ENCODE peak calls at places on chromosomes 5 and 9, in nine cellular contexts. O is trophoblast cell, V is small intestine, X is GM23338, I is sigmoid colon, Z is NT2/D1, D is lower lobe of right lung, N is psoas muscle, H is PC-9. C is an unnamed sample. For H3K36me3, the result is how much of the 10 kb centered on the place peaks cover.

GRCh38 chr5:150457112-150457511 is 7.6 kb upstream of the RPS14 start:
- DNase-seq in V (no peak), H (no peak), N (no peak), D (no peak), O (no peak), X (no peak), Z (no peak), I (no peak), C (no peak)

GRCh38 chr5:5290674-5291334 is 131.7 kb upstream of the ICE1 start:
- DNase-seq in H (no peak), I (no peak), V (no peak), D (no peak), X (no peak), Z (no peak), N (no peak), O (no peak), C (no peak)

GRCh38 chr5:98772415-98773213 is 849 bp upstream of the RGMB start:
- DNase-seq in I (peak), X (peak), V (peak), H (peak), N (peak), D (peak), Z (peak), O (peak), C (peak)

GRCh38 chr9:16039103-16039987 is 486.5 kb downstream of the CCDC171 start:
- DNase-seq in O (no peak), I (peak), X (peak), Z (peak), D (no peak), H (peak), N (no peak), V (peak), C (no peak)

GRCh38 chr5:9468070-9468388 is 77.8 kb downstream of the SEMA5A start:
- DNase-seq in D (no peak), X (no peak), I (no peak), Z (no peak), V (no peak), O (no peak), H (no peak), N (no peak), C (peak)

GRCh38 chr9:137447722-137448568 is 6.8 kb upstream of the ENTPD8 start:
- DNase-seq in H (no peak), Z (no peak), I (no peak), O (no peak), N (peak), V (no peak), D (peak), X (no peak), C (no peak)

GRCh38 chr5:160083012-160083436 is 36.2 kb downstream of the PWWP2A start:
- DNase-seq in V (no peak), X (no peak), O (no peak), Z (no peak), I (no peak), H (peak), N (no peak), D (no peak), C (peak)

GRCh38 chr5:144125163-144125726 is 45.2 kb downstream of the YIPF5 start:
- DNase-seq in O (no peak), H (no peak), Z (peak), D (no peak), V (no peak), I (no peak), N (no peak), X (peak), C (no peak)

GRCh38 chr5:143014017-143014651 is 244.0 kb downstream of the ARHGAP26 start:
- DNase-seq in Z (peak), V (no peak), D (peak), I (no peak), H (no peak), X (peak), O (peak), N (peak), C (peak)

GRCh38 chr9:37963936-37964739 is 60.2 kb upstream of the SLC25A51 start:
- DNase-seq in V (peak), D (peak), Z (no peak), O (no peak), X (no peak), N (no peak), I (no peak), H (peak), C (peak)

GRCh38 chr5:168020522-168021294 is 270.7 kb upstream of the WWC1 start:
- DNase-seq in V (no peak), N (no peak), X (no peak), I (no peak), D (no peak), H (no peak), Z (no peak), O (no peak), C (peak)

GRCh38 chr5:65394078-65394477 is 87.6 kb downstream of the ADAMTS6 start:
- DNase-seq in Z (no peak), D (no peak), N (peak), V (no peak), X (no peak), H (no peak), I (peak), O (no peak), C (peak)

GRCh38 chr5:137488516-137488915 is 10.6 kb downstream of the SPOCK1 start:
- DNase-seq in V (no peak), H (no peak), X (peak), I (no peak), Z (no peak), D (no peak), O (no peak), N (no peak), C (no peak)

GRCh38 chr9:38380230-38380871 is 12.2 kb upstream of the ALDH1B1 start:
- DNase-seq in Z (no peak), X (no peak), H (no peak), O (no peak), D (no peak), I (peak), V (no peak), N (no peak), C (peak)

GRCh38 chr5:90022711-90023053 is 386.9 kb downstream of the CETN3 start:
- DNase-seq in H (no peak), N (no peak), X (no peak), V (no peak), D (no peak), Z (no peak), I (no peak), O (no peak), C (no peak)

GRCh38 chr5:95641803-95642220 is 4.8 kb upstream of the RFESD start:
- DNase-seq in N (no peak), D (peak), O (no peak), I (no peak), H (no peak), X (no peak), V (no peak), Z (no peak), C (peak)

GRCh38 chr5:175444060-175444904 is at the start of gene DRD1:
- DNase-seq in X (peak), D (peak), I (no peak), H (peak), O (peak), N (peak), V (peak), Z (no peak), C (peak)

GRCh38 chr5:153562189-153562588 is 71.7 kb downstream of the GRIA1 start:
- DNase-seq in I (no peak), X (no peak), N (no peak), H (peak), Z (no peak), V (no peak), O (peak), D (no peak), C (peak)

GRCh38 chr5:116365006-116365496 is 209.6 kb downstream of the SEMA6A start:
- DNase-seq in Z (no peak), V (no peak), D (no peak), I (no peak), O (no peak), N (no peak), X (no peak), H (no peak), C (no peak)

GRCh38 chr9:116686693-116687073 is 422 bp upstream of the TRIM32 start:
- DNase-seq in N (peak), X (peak), O (no peak), H (no peak), V (no peak), I (no peak), D (no peak), Z (no peak), C (peak)

GRCh38 chr5:55847837-55848236 is 3.3 kb upstream of the IL31RA start:
- DNase-seq in X (no peak), I (no peak), H (no peak), V (no peak), N (no peak), Z (no peak), O (no peak), D (no peak), C (peak)

GRCh38 chr5:76789991-76790571 is 28.7 kb upstream of the F2RL1 start:
- DNase-seq in H (no peak), I (no peak), D (no peak), V (no peak), O (no peak), N (no peak), X (no peak), Z (no peak), C (peak)

GRCh38 chr5:158740358-158740757 is 359.4 kb downstream of the EBF1 start:
- DNase-seq in D (no peak), H (no peak), Z (no peak), O (no peak), N (no peak), I (no peak), V (no peak), X (no peak), C (no peak)

GRCh38 chr5:158737536-158738027 is 362.1 kb downstream of the EBF1 start:
- DNase-seq in H (no peak), I (no peak), O (no peak), Z (peak), N (no peak), X (peak), V (no peak), D (no peak), C (no peak)

GRCh38 chr5:158739941-158740340 is 359.8 kb downstream of the EBF1 start:
- DNase-seq in H (no peak), N (peak), V (no peak), D (no peak), I (no peak), X (no peak), O (no peak), Z (no peak), C (peak)

GRCh38 chr5:158732345-158732744 is 367.4 kb downstream of the EBF1 start:
- DNase-seq in D (no peak), O (no peak), N (no peak), V (no peak), X (no peak), H (no peak), I (no peak), Z (no peak), C (no peak)

DNA sequence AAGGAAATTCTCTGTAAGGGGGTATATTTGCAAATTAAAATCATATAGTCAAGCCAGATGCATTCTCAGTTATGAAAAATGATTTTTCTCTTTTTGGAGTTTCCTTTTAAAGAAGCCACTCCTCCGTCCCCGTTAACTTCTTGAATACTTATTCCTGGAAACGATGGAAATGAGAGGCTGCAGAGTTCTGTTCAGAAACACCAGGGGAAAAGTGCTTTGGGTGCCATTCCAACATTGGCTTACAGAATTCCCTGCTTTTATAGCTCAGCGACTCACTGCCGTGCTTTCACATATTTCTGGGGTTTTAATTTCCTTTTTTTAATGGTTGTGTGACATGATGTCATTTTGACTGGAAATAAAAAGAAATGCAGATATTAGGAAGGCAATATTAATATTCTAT is 363.6 kb downstream of the EBF1 start:
- DNase-seq in D (no peak), H (no peak), X (no peak), N (no peak), I (no peak), O (no peak), V (no peak), Z (no peak), C (no peak)
- H3K36me3 ChIP-seq in D (under half), H (under half), X (under half), N (under half), I (under half), O (under half), V (under half), Z (under half), C (under half)

DNA sequence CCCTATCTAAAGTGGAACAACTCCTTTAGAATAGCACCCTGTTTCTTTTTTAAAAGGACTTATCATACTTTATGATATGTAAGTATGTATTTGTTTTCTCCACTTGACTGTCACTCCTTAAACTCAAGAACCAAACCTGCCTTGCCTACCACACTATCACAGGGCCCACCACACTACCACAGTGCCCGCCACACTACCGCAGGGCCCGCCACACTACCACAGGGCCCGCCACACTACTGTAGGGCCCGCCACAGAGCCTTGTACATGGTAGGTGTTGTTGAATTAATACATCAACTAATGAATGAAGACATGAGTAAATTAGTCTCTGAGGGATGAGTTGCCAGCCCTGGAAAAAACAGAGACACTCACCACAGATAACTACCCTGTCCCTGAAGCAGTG is 18.0 kb downstream of the SLC31A2 start:
- DNase-seq in X (no peak), N (no peak), Z (no peak), V (no peak), H (no peak), D (no peak), O (no peak), I (no peak), C (no peak)
- H3K36me3 ChIP-seq in X (under half), N (half or more), Z (half or more), V (under half), H (under half), D (half or more), O (under half), I (half or more), C (half or more)

GRCh38 chr9:113275147-113276131 is at the start of the genes CDC26 and PRPF4:
- DNase-seq in D (peak), Z (peak), V (peak), O (peak), H (peak), X (peak), N (peak), I (peak), C (peak)
- H3K36me3 ChIP-seq in D (half or more), Z (half or more), V (under half), O (under half), H (under half), X (half or more), N (half or more), I (under half), C (half or more)

DNA sequence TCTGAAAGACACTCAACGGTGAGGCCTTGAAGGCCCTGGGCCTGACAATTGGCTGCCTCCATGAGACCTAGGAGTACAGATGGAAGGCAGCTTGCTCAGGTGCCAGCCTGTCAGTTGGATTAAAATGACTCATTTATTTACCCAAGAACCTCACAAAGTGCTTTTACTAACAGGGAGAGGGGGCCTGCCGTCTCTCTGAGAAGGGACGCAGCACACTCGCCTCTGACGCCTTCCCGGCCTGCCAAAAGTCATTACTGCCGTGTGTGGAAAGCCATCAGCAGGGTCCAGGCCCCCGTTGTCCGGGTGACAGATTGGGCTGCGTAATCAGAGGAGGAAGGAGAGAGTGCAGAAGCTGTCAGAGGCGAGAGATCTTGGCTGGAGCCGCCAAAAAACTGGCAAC is 32.4 kb downstream of the DDX31 start:
- DNase-seq in N (no peak), Z (no peak), X (no peak), D (no peak), H (no peak), O (no peak), V (no peak), I (no peak), C (no peak)
- H3K36me3 ChIP-seq in N (half or more), Z (half or more), X (under half), D (half or more), H (under half), O (under half), V (under half), I (under half), C (under half)

GRCh38 chr9:129635099-129635803 is 6.7 kb downstream of the ASB6 start:
- DNase-seq in X (no peak), I (no peak), O (no peak), D (no peak), V (no peak), N (no peak), Z (no peak), H (no peak), C (no peak)
- H3K36me3 ChIP-seq in X (under half), I (under half), O (half or more), D (half or more), V (under half), N (half or more), Z (half or more), H (under half), C (under half)

C was measured in GM23248.